ENCODE peak calls at places on chromosome 14, in six cellular contexts. One of them, this sample, is unnamed.

GRCh38 chr14:51657762-51658161 is 6.1 kb downstream of the FRMD6 start:
- DNase-seq in foreskin fibroblast: peak; percentile 46
- DNase-seq in NB4: no peak
- DNase-seq in H9: no peak
- DNase-seq in cardiac fibroblast: peak; percentile 54
- DNase-seq in lower lobe of right lung: no peak
- DNase-seq in this sample: no peak

GRCh38 chr14:97824218-97824617 is 1027.0 kb downstream of the VRK1 start:
- DNase-seq in foreskin fibroblast: no peak
- DNase-seq in NB4: peak; percentile 23
- DNase-seq in H9: no peak
- DNase-seq in cardiac fibroblast: no peak
- DNase-seq in lower lobe of right lung: no peak
- DNase-seq in this sample: no peak

GRCh38 chr14:37573355-37573754 is 21.7 kb downstream of the FOXA1 start:
- DNase-seq in foreskin fibroblast: no peak
- DNase-seq in NB4: no peak
- DNase-seq in H9: no peak
- DNase-seq in cardiac fibroblast: no peak
- DNase-seq in lower lobe of right lung: no peak
- DNase-seq in this sample: no peak

GRCh38 chr14:53711205-53711604 is 245.4 kb downstream of the BMP4 start:
- DNase-seq in foreskin fibroblast: no peak
- DNase-seq in NB4: no peak
- DNase-seq in H9: no peak
- DNase-seq in cardiac fibroblast: no peak
- DNase-seq in lower lobe of right lung: no peak
- DNase-seq in this sample: no peak

GRCh38 chr14:67738740-67739504 is 37.2 kb downstream of the RDH12 start:
- DNase-seq in foreskin fibroblast: peak; percentile 92
- DNase-seq in NB4: peak; percentile 89
- DNase-seq in H9: no peak
- DNase-seq in cardiac fibroblast: peak; percentile 99
- DNase-seq in lower lobe of right lung: no peak
- DNase-seq in this sample: no peak

GRCh38 chr14:54758041-54758440 is 144.6 kb downstream of the GCH1 start:
- DNase-seq in foreskin fibroblast: no peak
- DNase-seq in NB4: no peak
- DNase-seq in H9: no peak
- DNase-seq in cardiac fibroblast: no peak
- DNase-seq in lower lobe of right lung: no peak
- DNase-seq in this sample: no peak

GRCh38 chr14:74979442-74980397 is 23.0 kb upstream of the EIF2B2 start:
- DNase-seq in foreskin fibroblast: peak; percentile 63
- DNase-seq in NB4: peak; percentile 35
- DNase-seq in H9: peak; percentile 68
- DNase-seq in cardiac fibroblast: no peak
- DNase-seq in lower lobe of right lung: no peak
- DNase-seq in this sample: peak; percentile 24

GRCh38 chr14:96986701-96987474 is 189.7 kb downstream of the VRK1 start:
- DNase-seq in foreskin fibroblast: no peak
- DNase-seq in NB4: peak; percentile 33
- DNase-seq in H9: no peak
- DNase-seq in cardiac fibroblast: no peak
- DNase-seq in lower lobe of right lung: no peak
- DNase-seq in this sample: no peak

GRCh38 chr14:65941091-65941490 is 528.6 kb downstream of the FUT8 start:
- DNase-seq in foreskin fibroblast: no peak
- DNase-seq in NB4: no peak
- DNase-seq in H9: no peak
- DNase-seq in cardiac fibroblast: no peak
- DNase-seq in lower lobe of right lung: no peak
- DNase-seq in this sample: no peak

GRCh38 chr14:56423591-56423991 is 156.0 kb upstream of the TMEM260 start:
- DNase-seq in foreskin fibroblast: peak; percentile 10
- DNase-seq in NB4: no peak
- DNase-seq in H9: no peak
- DNase-seq in cardiac fibroblast: peak; percentile 43
- DNase-seq in lower lobe of right lung: no peak
- DNase-seq in this sample: no peak

GRCh38 chr14:58027904-58028303 is 124.1 kb downstream of the ARMH4 start:
- DNase-seq in foreskin fibroblast: no peak
- DNase-seq in NB4: peak; percentile 11
- DNase-seq in H9: no peak
- DNase-seq in cardiac fibroblast: no peak
- DNase-seq in lower lobe of right lung: no peak
- DNase-seq in this sample: no peak

GRCh38 chr14:99252940-99253868 is 18.8 kb downstream of the BCL11B start:
- DNase-seq in foreskin fibroblast: no peak
- DNase-seq in NB4: peak; percentile 20
- DNase-seq in H9: no peak
- DNase-seq in cardiac fibroblast: no peak
- DNase-seq in lower lobe of right lung: no peak
- DNase-seq in this sample: no peak

GRCh38 chr14:99039316-99040041 is 232.5 kb downstream of the BCL11B start:
- DNase-seq in foreskin fibroblast: no peak
- DNase-seq in NB4: no peak
- DNase-seq in H9: no peak
- DNase-seq in cardiac fibroblast: no peak
- DNase-seq in lower lobe of right lung: no peak
- DNase-seq in this sample: no peak

GRCh38 chr14:90487031-90487430 is 90.2 kb downstream of the CALM1 start:
- DNase-seq in foreskin fibroblast: no peak
- DNase-seq in NB4: no peak
- DNase-seq in H9: peak; percentile 52
- DNase-seq in cardiac fibroblast: peak; percentile 6
- DNase-seq in lower lobe of right lung: no peak
- DNase-seq in this sample: no peak

GRCh38 chr14:34051966-34052657 is 101.2 kb upstream of the EGLN3 start:
- DNase-seq in foreskin fibroblast: no peak
- DNase-seq in NB4: peak; percentile 56
- DNase-seq in H9: no peak
- DNase-seq in cardiac fibroblast: peak; percentile 65
- DNase-seq in lower lobe of right lung: no peak
- DNase-seq in this sample: no peak

GRCh38 chr14:34628681-34629135 is 1.2 kb downstream of the SNX6 start:
- DNase-seq in foreskin fibroblast: no peak
- DNase-seq in NB4: no peak
- DNase-seq in H9: no peak
- DNase-seq in cardiac fibroblast: peak; percentile 21
- DNase-seq in lower lobe of right lung: no peak
- DNase-seq in this sample: no peak

GRCh38 chr14:105860615-105861580 is 334.5 kb downstream of the TMEM121 start:
- DNase-seq in foreskin fibroblast: no peak
- DNase-seq in NB4: no peak
- DNase-seq in H9: no peak
- DNase-seq in cardiac fibroblast: no peak
- DNase-seq in lower lobe of right lung: peak; percentile 40
- DNase-seq in this sample: peak; percentile 6

GRCh38 chr14:60777856-60778578 is 43.5 kb downstream of the MNAT1 start:
- DNase-seq in foreskin fibroblast: peak; percentile 89
- DNase-seq in NB4: no peak
- DNase-seq in H9: no peak
- DNase-seq in cardiac fibroblast: peak; percentile 90
- DNase-seq in lower lobe of right lung: no peak
- DNase-seq in this sample: no peak

GRCh38 chr14:21454843-21455550 is 926 bp downstream of the CHD8 start:
- DNase-seq in foreskin fibroblast: no peak
- DNase-seq in NB4: peak; percentile 8
- DNase-seq in H9: no peak
- DNase-seq in cardiac fibroblast: peak; percentile 6
- DNase-seq in lower lobe of right lung: no peak
- DNase-seq in this sample: no peak

GRCh38 chr14:59419383-59419782 is 45.8 kb downstream of the GPR135 start:
- DNase-seq in foreskin fibroblast: no peak
- DNase-seq in NB4: no peak
- DNase-seq in H9: no peak
- DNase-seq in cardiac fibroblast: no peak
- DNase-seq in lower lobe of right lung: no peak
- DNase-seq in this sample: no peak

GRCh38 chr14:91063119-91063518 is 2.7 kb upstream of the RPS6KA5 start:
- DNase-seq in foreskin fibroblast: no peak
- DNase-seq in NB4: peak; percentile 89
- DNase-seq in H9: no peak
- DNase-seq in cardiac fibroblast: peak; percentile 9
- DNase-seq in lower lobe of right lung: no peak
- DNase-seq in this sample: peak; percentile 42

DNA sequence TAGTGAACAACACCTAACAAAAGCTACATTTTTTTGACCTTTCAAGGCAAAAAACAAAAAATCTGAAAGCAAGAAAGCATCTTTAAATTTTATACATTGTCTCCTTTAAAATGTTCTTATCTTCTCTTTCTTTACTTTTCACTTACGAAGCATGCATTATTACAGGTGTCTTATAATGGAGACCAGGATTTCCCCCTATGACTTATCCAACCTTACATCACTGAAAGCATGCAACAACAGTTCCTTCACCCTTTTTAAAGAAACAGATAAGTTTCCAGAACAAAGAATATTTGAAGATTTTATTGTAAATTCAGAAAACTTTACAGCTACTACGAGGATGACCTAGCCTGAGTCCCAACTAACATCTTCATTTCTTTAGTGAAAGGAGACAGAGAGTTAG is 277.2 kb downstream of the AKAP6 start:
- DNase-seq in foreskin fibroblast: no peak
- DNase-seq in NB4: no peak
- DNase-seq in H9: no peak
- DNase-seq in cardiac fibroblast: no peak
- DNase-seq in lower lobe of right lung: no peak
- DNase-seq in this sample: no peak
- TF ChIP-seq CTCF in foreskin fibroblast: no peak
- TF ChIP-seq CTCF in NB4: no peak
- TF ChIP-seq CTCF in H9: no peak
- TF ChIP-seq CTCF in cardiac fibroblast: no peak
- TF ChIP-seq CTCF in lower lobe of right lung: no peak
- TF ChIP-seq CTCF in this sample: no peak

GRCh38 chr14:72966038-72966437 is 39.8 kb downstream of the DCAF4 start:
- DNase-seq in foreskin fibroblast: no peak
- DNase-seq in NB4: no peak
- DNase-seq in H9: no peak
- DNase-seq in cardiac fibroblast: no peak
- DNase-seq in lower lobe of right lung: no peak
- DNase-seq in this sample: no peak

GRCh38 chr14:72962829-72963312 is 36.6 kb downstream of the DCAF4 start:
- DNase-seq in foreskin fibroblast: peak; percentile 84
- DNase-seq in NB4: peak; percentile 53
- DNase-seq in H9: peak; percentile 70
- DNase-seq in cardiac fibroblast: peak; percentile 92
- DNase-seq in lower lobe of right lung: no peak
- DNase-seq in this sample: no peak

GRCh38 chr14:72958548-72958947 is 32.3 kb downstream of the DCAF4 start:
- DNase-seq in foreskin fibroblast: no peak
- DNase-seq in NB4: no peak
- DNase-seq in H9: no peak
- DNase-seq in cardiac fibroblast: no peak
- DNase-seq in lower lobe of right lung: no peak
- DNase-seq in this sample: no peak

GRCh38 chr14:72965249-72965648 is 39.0 kb downstream of the DCAF4 start:
- DNase-seq in foreskin fibroblast: peak; percentile 72
- DNase-seq in NB4: peak; percentile 49
- DNase-seq in H9: no peak
- DNase-seq in cardiac fibroblast: peak; percentile 68
- DNase-seq in lower lobe of right lung: no peak
- DNase-seq in this sample: no peak

DNA sequence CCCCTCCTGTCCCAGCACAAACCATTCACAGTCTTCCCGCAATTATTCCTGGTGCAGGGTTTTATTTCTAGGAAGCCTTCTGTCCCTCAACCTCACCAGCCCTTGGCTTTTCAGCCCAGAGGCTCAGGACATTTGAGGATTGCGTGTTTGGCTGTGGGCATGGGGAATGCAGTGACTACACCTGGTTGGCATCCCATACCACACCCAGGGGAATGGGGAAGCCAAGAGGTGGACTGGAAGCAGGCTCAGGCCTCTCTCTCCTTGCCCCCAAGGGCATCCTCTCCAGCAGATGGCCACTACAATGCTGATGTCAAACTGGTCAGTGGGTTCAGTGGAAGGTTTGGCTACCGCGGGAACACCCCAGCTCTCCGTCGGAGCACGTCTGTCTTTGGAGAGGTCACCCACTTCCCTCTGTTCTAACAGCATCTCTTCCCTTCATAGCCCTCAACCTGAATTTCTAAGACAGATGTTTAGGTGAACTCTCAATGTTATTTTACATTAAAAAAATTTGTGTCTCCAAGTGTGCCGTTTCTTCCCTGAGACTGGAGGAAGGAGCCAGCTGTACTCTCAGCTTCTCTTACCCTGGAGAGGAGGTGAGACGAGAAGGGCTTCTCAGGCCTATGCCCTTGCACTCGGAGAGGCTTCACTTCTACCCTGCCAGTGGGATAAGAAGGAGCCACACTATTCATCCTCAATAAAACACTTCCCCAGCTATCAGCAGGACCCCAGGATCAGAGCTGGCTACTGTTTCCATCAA is 35.5 kb downstream of the DCAF4 start:
- DNase-seq in foreskin fibroblast: no peak
- DNase-seq in NB4: no peak
- DNase-seq in H9: no peak
- DNase-seq in cardiac fibroblast: peak; percentile 28
- DNase-seq in lower lobe of right lung: no peak
- DNase-seq in this sample: no peak
- TF ChIP-seq CTCF in foreskin fibroblast: no peak
- TF ChIP-seq CTCF in NB4: no peak
- TF ChIP-seq CTCF in H9: no peak
- TF ChIP-seq CTCF in cardiac fibroblast: no peak
- TF ChIP-seq CTCF in lower lobe of right lung: no peak
- TF ChIP-seq CTCF in this sample: no peak

GRCh38 chr14:93970589-93970966 is 5.8 kb downstream of the ASB2 start:
- DNase-seq in foreskin fibroblast: no peak
- DNase-seq in NB4: peak; percentile 67
- DNase-seq in H9: no peak
- DNase-seq in cardiac fibroblast: peak; percentile 13
- DNase-seq in lower lobe of right lung: no peak
- DNase-seq in this sample: no peak
- TF ChIP-seq CTCF in foreskin fibroblast: no peak
- TF ChIP-seq CTCF in NB4: peak; percentile 56
- TF ChIP-seq CTCF in H9: peak; percentile 56
- TF ChIP-seq CTCF in cardiac fibroblast: peak; percentile 24
- TF ChIP-seq CTCF in lower lobe of right lung: peak; percentile 31
- TF ChIP-seq CTCF in this sample: peak; percentile 47

DNA sequence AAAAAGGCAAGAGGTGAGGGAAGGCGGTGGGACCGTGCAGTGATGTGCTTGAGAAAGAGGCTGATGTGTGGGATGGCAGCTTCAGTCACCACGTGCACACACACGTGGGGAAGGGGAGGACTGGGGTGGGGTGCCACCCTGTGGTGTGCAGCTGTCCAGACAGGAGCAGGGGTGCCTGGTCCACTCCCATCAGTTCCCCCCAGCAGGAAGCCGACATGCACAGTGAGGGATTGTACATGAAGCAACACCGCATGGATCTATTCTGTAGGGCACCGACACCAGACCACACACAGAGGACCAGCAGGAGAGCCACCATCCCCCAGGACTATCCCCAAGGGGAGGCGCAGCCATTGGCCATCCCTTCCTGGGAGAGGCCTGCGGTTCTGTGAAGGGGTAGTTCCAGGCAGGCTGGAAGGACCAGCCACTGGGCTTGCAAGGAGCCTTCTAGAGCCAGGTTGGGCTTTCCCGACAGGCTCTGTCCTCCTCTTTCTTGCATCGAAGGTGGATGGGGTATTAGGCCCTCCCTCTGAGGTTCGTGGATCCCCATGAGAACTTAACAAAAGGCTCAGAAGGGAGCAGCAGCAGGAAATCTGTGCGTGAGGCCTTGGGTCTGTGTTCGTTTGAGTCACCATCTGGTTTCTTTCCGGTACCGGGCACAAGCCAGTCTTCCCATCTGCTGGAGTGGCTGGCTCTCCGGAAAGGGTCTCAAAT is 59.7 kb downstream of the PLEKHG3 start:
- DNase-seq in foreskin fibroblast: peak; percentile 53
- DNase-seq in NB4: peak; percentile 84
- DNase-seq in H9: no peak
- DNase-seq in cardiac fibroblast: peak; percentile 73
- DNase-seq in lower lobe of right lung: peak; percentile 40
- DNase-seq in this sample: no peak
- TF ChIP-seq CTCF in foreskin fibroblast: no peak
- TF ChIP-seq CTCF in NB4: peak; percentile 40
- TF ChIP-seq CTCF in H9: no peak
- TF ChIP-seq CTCF in cardiac fibroblast: no peak
- TF ChIP-seq CTCF in lower lobe of right lung: peak; percentile 11
- TF ChIP-seq CTCF in this sample: no peak

This sample was measured in GM13976.